ENCODE peak calls at places on chromosomes 13 and 19, in seven cellular contexts. T is hepatocyte, P is heart right ventricle, X is body of pancreas, R is tibial artery, N is transverse colon, Y is colonic mucosa. U is an unnamed sample.

GRCh38 chr19:17327654-17328516 is 6.8 kb downstream of the ANO8 start:
- DNase-seq in T (peak; percentile 89), P (no peak), X (peak; percentile 67), R (no peak), N (peak; percentile 89), Y (peak; percentile 89), U (no peak)

GRCh38 chr13:105147481-105147880 is 1388.0 kb downstream of the EFNB2 start:
- DNase-seq in T (no peak), P (no peak), X (no peak), R (no peak), N (no peak), Y (no peak), U (no peak)

GRCh38 chr13:99911965-99912566 is 59.5 kb downstream of the ZIC5 start:
- DNase-seq in T (no peak), P (no peak), X (no peak), R (no peak), N (no peak), Y (no peak), U (no peak)

GRCh38 chr13:19156013-19156825 is 25.4 kb downstream of the TUBA3C start:
- DNase-seq in T (no peak), P (no peak), X (no peak), R (no peak), N (no peak), Y (no peak), U (no peak)

GRCh38 chr13:41085961-41086360 is 24.7 kb downstream of the WBP4 start:
- DNase-seq in T (no peak), P (no peak), X (no peak), R (no peak), N (no peak), Y (no peak), U (no peak)

GRCh38 chr19:52613299-52613906 is 24.8 kb downstream of the ZNF83 start:
- DNase-seq in T (no peak), P (no peak), X (no peak), R (no peak), N (no peak), Y (no peak), U (no peak)

GRCh38 chr13:33610471-33611015 is 207.4 kb upstream of the RFC3 start:
- DNase-seq in T (no peak), P (peak; percentile 77), X (no peak), R (peak; percentile 28), N (peak; percentile 13), Y (peak; percentile 23), U (no peak)

GRCh38 chr19:57071414-57071813 is 48.4 kb upstream of the USP29 start:
- DNase-seq in T (no peak), P (no peak), X (no peak), R (no peak), N (no peak), Y (no peak), U (no peak)

GRCh38 chr19:34662919-34663318 is 14.0 kb downstream of the SCGB2B2 start:
- DNase-seq in T (no peak), P (no peak), X (peak; percentile 38), R (no peak), N (no peak), Y (no peak), U (no peak)

GRCh38 chr19:10936661-10937084 is 8.1 kb downstream of the TIMM29 start:
- DNase-seq in T (peak; percentile 91), P (peak; percentile 61), X (peak; percentile 55), R (no peak), N (peak; percentile 40), Y (peak; percentile 61), U (no peak)

GRCh38 chr19:49492573-49493411 is 3.4 kb upstream of the RPS11 start:
- DNase-seq in T (no peak), P (no peak), X (no peak), R (no peak), N (no peak), Y (no peak), U (no peak)

GRCh38 chr19:6467384-6467783 is 3.3 kb downstream of the CRB3 start:
- DNase-seq in T (no peak), P (no peak), X (no peak), R (no peak), N (no peak), Y (no peak), U (no peak)

GRCh38 chr13:45833663-45834062 is 17.9 kb downstream of the SIAH3 start:
- DNase-seq in T (peak; percentile 57), P (peak; percentile 56), X (no peak), R (no peak), N (no peak), Y (no peak), U (no peak)

GRCh38 chr19:16588089-16588823 is 16.0 kb upstream of the SLC35E1 start:
- DNase-seq in T (no peak), P (no peak), X (peak; percentile 40), R (no peak), N (peak; percentile 79), Y (peak; percentile 47), U (no peak)

GRCh38 chr19:19095691-19096090 is 31.9 kb downstream of the SLC25A42 start:
- DNase-seq in T (no peak), P (no peak), X (no peak), R (no peak), N (no peak), Y (no peak), U (no peak)

GRCh38 chr19:53945441-53945840 is 17.3 kb upstream of the CACNG8 start:
- DNase-seq in T (no peak), P (no peak), X (no peak), R (no peak), N (no peak), Y (no peak), U (no peak)

GRCh38 chr13:107067381-107067780 is 499.4 kb upstream of the ARGLU1 start:
- DNase-seq in T (no peak), P (no peak), X (no peak), R (no peak), N (no peak), Y (no peak), U (no peak)

GRCh38 chr13:79481685-79482052 is 714 bp downstream of the NDFIP2 start:
- DNase-seq in T (peak; percentile 25), P (no peak), X (peak; percentile 24), R (no peak), N (peak; percentile 44), Y (peak; percentile 55), U (no peak)

GRCh38 chr19:18204394-18205179 is 745 bp upstream of the RAB3A start:
- DNase-seq in T (peak; percentile 87), P (peak; percentile 80), X (peak; percentile 59), R (peak; percentile 67), N (peak; percentile 73), Y (peak; percentile 75), U (no peak)

GRCh38 chr19:15321739-15322138 is 10.6 kb downstream of the BRD4 start:
- DNase-seq in T (no peak), P (no peak), X (no peak), R (no peak), N (no peak), Y (no peak), U (no peak)

GRCh38 chr19:15328312-15328711 is 4.0 kb downstream of the BRD4 start:
- DNase-seq in T (no peak), P (no peak), X (no peak), R (no peak), N (no peak), Y (no peak), U (no peak)

GRCh38 chr19:15324791-15325519 is 7.4 kb downstream of the BRD4 start:
- DNase-seq in T (no peak), P (no peak), X (peak; percentile 74), R (no peak), N (no peak), Y (peak; percentile 43), U (no peak)

GRCh38 chr19:15320118-15320517 is 12.2 kb downstream of the BRD4 start:
- DNase-seq in T (no peak), P (no peak), X (no peak), R (no peak), N (no peak), Y (no peak), U (no peak)

GRCh38 chr19:15323496-15324235 is 8.7 kb downstream of the BRD4 start:
- DNase-seq in T (peak; percentile 30), P (peak; percentile 38), X (peak; percentile 70), R (peak; percentile 64), N (peak; percentile 59), Y (peak; percentile 64), U (no peak)
- H3K4me1 ChIP-seq in T (peaks cover 57% of the 10 kb centered on the region), P (peaks cover 99% of the 10 kb centered on the region), X (peaks cover 99% of the 10 kb centered on the region), R (peaks cover 81% of the 10 kb centered on the region), N (peaks cover 72% of the 10 kb centered on the region), Y (peaks cover 41% of the 10 kb centered on the region), U (peaks cover 98% of the 10 kb centered on the region)

DNA sequence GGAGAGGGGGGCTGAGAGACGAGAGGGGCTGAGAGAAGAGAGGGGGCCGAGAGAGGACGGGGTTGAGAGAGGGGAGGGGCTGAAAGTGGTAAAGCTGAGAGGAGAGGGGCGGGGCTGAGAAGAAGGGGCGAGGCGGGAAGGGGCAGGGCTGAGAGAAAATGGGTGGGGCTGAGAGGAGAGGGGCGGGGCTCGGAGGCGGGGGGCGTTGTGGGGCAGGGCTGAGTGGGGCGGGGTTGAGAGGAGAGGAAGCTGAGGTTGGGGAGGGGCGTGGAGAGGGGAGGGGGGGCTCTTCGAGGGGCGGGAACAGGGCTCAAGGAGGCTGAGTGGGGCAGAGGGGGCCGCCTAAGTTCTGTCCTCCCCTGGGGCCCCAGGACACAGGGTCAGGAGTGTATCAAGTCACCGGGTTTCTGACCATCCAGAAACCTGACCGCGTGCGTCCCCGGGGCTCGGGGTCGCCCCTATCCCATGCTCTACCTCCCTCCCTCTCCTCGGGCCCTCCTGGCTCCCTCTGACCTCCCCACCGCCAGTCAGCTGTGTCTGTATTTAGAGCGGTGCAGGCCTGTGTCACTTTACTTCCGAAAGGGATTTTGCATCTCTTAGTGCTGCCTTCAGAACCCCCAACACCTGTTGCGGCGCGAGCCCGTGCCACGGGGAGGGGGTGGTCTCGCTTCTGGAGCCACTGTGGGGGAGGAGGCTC is 38.6 kb upstream of the SEMA6B start:
- DNase-seq in T (peak; percentile 70), P (no peak), X (no peak), R (no peak), N (peak; percentile 40), Y (peak; percentile 45), U (no peak)
- H3K4me3 ChIP-seq in T (no peak overlapping the region), P (peak overlapping the region; percentile 31), X (no peak overlapping the region), R (no peak overlapping the region), N (no peak overlapping the region), Y (no peak overlapping the region), U (peak overlapping the region; percentile 35)

GRCh38 chr13:72781461-72782439 is at the start of the genes DIS3 and PIBF1:
- DNase-seq in T (peak; percentile 98), P (peak; percentile 98), X (peak; percentile 97), R (peak; percentile 97), N (peak; percentile 98), Y (peak; percentile 99), U (peak; percentile 92)

GRCh38 chr13:72782717-72783116 is 784 bp downstream of the PIBF1 start:
- DNase-seq in T (no peak), P (no peak), X (no peak), R (no peak), N (no peak), Y (no peak), U (no peak)
- H3K4me1 ChIP-seq in T (peaks cover 11% of the 10 kb centered on the region), P (peaks cover 56% of the 10 kb centered on the region), X (peaks cover 28% of the 10 kb centered on the region), R (peaks cover 32% of the 10 kb centered on the region), N (peaks cover 32% of the 10 kb centered on the region), Y (no peaks in the 10 kb centered on the region), U (peaks cover 30% of the 10 kb centered on the region)

DNA sequence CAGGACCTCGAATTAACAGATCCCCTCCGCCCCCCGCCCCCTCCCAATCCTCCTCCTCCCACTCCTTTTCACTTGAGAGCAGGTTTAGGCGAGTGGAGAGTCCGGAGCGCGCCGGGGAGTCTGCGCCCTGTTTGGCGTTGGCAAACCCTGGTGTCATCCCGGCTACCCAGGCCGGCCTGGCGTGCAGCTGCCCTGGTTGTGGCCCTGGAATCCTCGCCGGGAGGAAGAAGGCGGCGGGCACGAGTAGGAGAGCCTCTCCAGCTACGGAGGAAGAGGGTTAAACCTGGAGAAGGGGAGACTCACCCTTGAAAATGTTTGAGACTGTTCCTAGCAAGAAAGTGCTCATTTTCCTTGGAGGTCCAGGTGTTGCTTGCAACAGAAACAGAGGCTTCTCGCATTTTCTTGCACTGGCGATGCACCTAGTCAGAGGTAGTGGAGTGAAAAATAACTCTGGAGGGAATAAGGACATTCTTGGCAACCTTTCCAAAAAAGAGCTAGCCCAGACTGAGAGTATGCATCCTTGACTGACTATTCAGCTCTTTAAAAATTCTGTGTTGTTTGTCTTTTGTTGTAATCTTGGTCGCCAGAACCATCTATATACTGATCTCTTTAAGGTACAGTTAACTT is 1.3 kb upstream of the SOX21 start:
- DNase-seq in T (no peak), P (no peak), X (no peak), R (no peak), N (no peak), Y (no peak), U (no peak)
- H3K4me3 ChIP-seq in T (peak overlapping the region; percentile 5), P (no peak overlapping the region), X (no peak overlapping the region), R (no peak overlapping the region), N (no peak overlapping the region), Y (no peak overlapping the region), U (no peak overlapping the region)

U was measured in thoracic aorta.